ENCODE peak calls at places on chromosomes 7 and 10, in ten cellular contexts. One of them, this sample, is unnamed.

GRCh38 chr10:28432210-28432676 is 100.7 kb upstream of the WAC start:
- DNase-seq in effector memory CD8-positive, alpha-beta T cell: peak
- DNase-seq in left cardiac atrium: peak
- DNase-seq in NCI-H1092 treated with DMSO at 0.1 percent for 48 hours: peak
- DNase-seq in pancreas: peak
- DNase-seq in T-helper 9 cell: no peak
- DNase-seq in Karpas-422: peak
- DNase-seq in dermis blood vessel endothelial cell: peak
- DNase-seq in choroid plexus epithelial cell: peak
- DNase-seq in heart left ventricle: peak
- DNase-seq in this sample: peak

GRCh38 chr7:51080622-51081269 is 235.9 kb downstream of the COBL start:
- DNase-seq in effector memory CD8-positive, alpha-beta T cell: no peak
- DNase-seq in left cardiac atrium: no peak
- DNase-seq in NCI-H1092 treated with DMSO at 0.1 percent for 48 hours: no peak
- DNase-seq in pancreas: no peak
- DNase-seq in T-helper 9 cell: no peak
- DNase-seq in Karpas-422: no peak
- DNase-seq in dermis blood vessel endothelial cell: no peak
- DNase-seq in choroid plexus epithelial cell: no peak
- DNase-seq in heart left ventricle: no peak
- DNase-seq in this sample: peak

GRCh38 chr7:81232084-81232799 is 313.4 kb upstream of the SEMA3C start:
- DNase-seq in effector memory CD8-positive, alpha-beta T cell: no peak
- DNase-seq in left cardiac atrium: no peak
- DNase-seq in NCI-H1092 treated with DMSO at 0.1 percent for 48 hours: peak
- DNase-seq in pancreas: peak
- DNase-seq in T-helper 9 cell: no peak
- DNase-seq in Karpas-422: no peak
- DNase-seq in dermis blood vessel endothelial cell: no peak
- DNase-seq in choroid plexus epithelial cell: no peak
- DNase-seq in heart left ventricle: no peak
- DNase-seq in this sample: no peak

GRCh38 chr10:77640167-77640566 is 2.6 kb upstream of the KCNMA1 start:
- DNase-seq in effector memory CD8-positive, alpha-beta T cell: no peak
- DNase-seq in left cardiac atrium: no peak
- DNase-seq in NCI-H1092 treated with DMSO at 0.1 percent for 48 hours: no peak
- DNase-seq in pancreas: no peak
- DNase-seq in T-helper 9 cell: no peak
- DNase-seq in Karpas-422: no peak
- DNase-seq in dermis blood vessel endothelial cell: no peak
- DNase-seq in choroid plexus epithelial cell: no peak
- DNase-seq in heart left ventricle: no peak
- DNase-seq in this sample: no peak

GRCh38 chr10:36488579-36488978 is 636.8 kb upstream of the ANKRD30A start:
- DNase-seq in effector memory CD8-positive, alpha-beta T cell: no peak
- DNase-seq in left cardiac atrium: no peak
- DNase-seq in NCI-H1092 treated with DMSO at 0.1 percent for 48 hours: no peak
- DNase-seq in pancreas: no peak
- DNase-seq in T-helper 9 cell: no peak
- DNase-seq in Karpas-422: peak
- DNase-seq in dermis blood vessel endothelial cell: no peak
- DNase-seq in choroid plexus epithelial cell: no peak
- DNase-seq in heart left ventricle: no peak
- DNase-seq in this sample: no peak

GRCh38 chr7:6256709-6257535 is 15.5 kb downstream of the CYTH3 start:
- DNase-seq in effector memory CD8-positive, alpha-beta T cell: no peak
- DNase-seq in left cardiac atrium: peak
- DNase-seq in NCI-H1092 treated with DMSO at 0.1 percent for 48 hours: no peak
- DNase-seq in pancreas: no peak
- DNase-seq in T-helper 9 cell: no peak
- DNase-seq in Karpas-422: no peak
- DNase-seq in dermis blood vessel endothelial cell: peak
- DNase-seq in choroid plexus epithelial cell: peak
- DNase-seq in heart left ventricle: peak
- DNase-seq in this sample: peak

GRCh38 chr10:123502983-123503382 is 163.2 kb upstream of the GPR26 start:
- DNase-seq in effector memory CD8-positive, alpha-beta T cell: no peak
- DNase-seq in left cardiac atrium: no peak
- DNase-seq in NCI-H1092 treated with DMSO at 0.1 percent for 48 hours: peak
- DNase-seq in pancreas: no peak
- DNase-seq in T-helper 9 cell: no peak
- DNase-seq in Karpas-422: no peak
- DNase-seq in dermis blood vessel endothelial cell: no peak
- DNase-seq in choroid plexus epithelial cell: no peak
- DNase-seq in heart left ventricle: no peak
- DNase-seq in this sample: peak

GRCh38 chr7:84384417-84384816 is 189.8 kb upstream of the SEMA3A start:
- DNase-seq in effector memory CD8-positive, alpha-beta T cell: no peak
- DNase-seq in left cardiac atrium: no peak
- DNase-seq in NCI-H1092 treated with DMSO at 0.1 percent for 48 hours: no peak
- DNase-seq in pancreas: no peak
- DNase-seq in T-helper 9 cell: no peak
- DNase-seq in Karpas-422: no peak
- DNase-seq in dermis blood vessel endothelial cell: no peak
- DNase-seq in choroid plexus epithelial cell: peak
- DNase-seq in heart left ventricle: no peak
- DNase-seq in this sample: no peak

GRCh38 chr10:72746606-72747357 is 54.8 kb downstream of the MCU start:
- DNase-seq in effector memory CD8-positive, alpha-beta T cell: no peak
- DNase-seq in left cardiac atrium: no peak
- DNase-seq in NCI-H1092 treated with DMSO at 0.1 percent for 48 hours: no peak
- DNase-seq in pancreas: no peak
- DNase-seq in T-helper 9 cell: no peak
- DNase-seq in Karpas-422: no peak
- DNase-seq in dermis blood vessel endothelial cell: no peak
- DNase-seq in choroid plexus epithelial cell: no peak
- DNase-seq in heart left ventricle: no peak
- DNase-seq in this sample: no peak

GRCh38 chr7:104963991-104964385 is 50.0 kb upstream of the KMT2E start:
- DNase-seq in effector memory CD8-positive, alpha-beta T cell: no peak
- DNase-seq in left cardiac atrium: no peak
- DNase-seq in NCI-H1092 treated with DMSO at 0.1 percent for 48 hours: no peak
- DNase-seq in pancreas: no peak
- DNase-seq in T-helper 9 cell: no peak
- DNase-seq in Karpas-422: no peak
- DNase-seq in dermis blood vessel endothelial cell: peak
- DNase-seq in choroid plexus epithelial cell: peak
- DNase-seq in heart left ventricle: no peak
- DNase-seq in this sample: no peak

GRCh38 chr10:63702107-63702506 is 180.9 kb downstream of the REEP3 start:
- DNase-seq in effector memory CD8-positive, alpha-beta T cell: no peak
- DNase-seq in left cardiac atrium: no peak
- DNase-seq in NCI-H1092 treated with DMSO at 0.1 percent for 48 hours: peak
- DNase-seq in pancreas: no peak
- DNase-seq in T-helper 9 cell: no peak
- DNase-seq in Karpas-422: no peak
- DNase-seq in dermis blood vessel endothelial cell: no peak
- DNase-seq in choroid plexus epithelial cell: no peak
- DNase-seq in heart left ventricle: no peak
- DNase-seq in this sample: no peak

GRCh38 chr10:12707461-12708185 is 293.9 kb downstream of the CCDC3 start:
- DNase-seq in effector memory CD8-positive, alpha-beta T cell: no peak
- DNase-seq in left cardiac atrium: no peak
- DNase-seq in NCI-H1092 treated with DMSO at 0.1 percent for 48 hours: peak
- DNase-seq in pancreas: no peak
- DNase-seq in T-helper 9 cell: no peak
- DNase-seq in Karpas-422: peak
- DNase-seq in dermis blood vessel endothelial cell: peak
- DNase-seq in choroid plexus epithelial cell: peak
- DNase-seq in heart left ventricle: peak
- DNase-seq in this sample: peak

GRCh38 chr7:5643280-5643679 is 138.2 kb downstream of the RNF216 start:
- DNase-seq in effector memory CD8-positive, alpha-beta T cell: peak
- DNase-seq in left cardiac atrium: peak
- DNase-seq in NCI-H1092 treated with DMSO at 0.1 percent for 48 hours: no peak
- DNase-seq in pancreas: no peak
- DNase-seq in T-helper 9 cell: peak
- DNase-seq in Karpas-422: no peak
- DNase-seq in dermis blood vessel endothelial cell: peak
- DNase-seq in choroid plexus epithelial cell: peak
- DNase-seq in heart left ventricle: peak
- DNase-seq in this sample: peak

GRCh38 chr7:75953918-75954317 is 39.0 kb downstream of the POR start:
- DNase-seq in effector memory CD8-positive, alpha-beta T cell: no peak
- DNase-seq in left cardiac atrium: no peak
- DNase-seq in NCI-H1092 treated with DMSO at 0.1 percent for 48 hours: no peak
- DNase-seq in pancreas: no peak
- DNase-seq in T-helper 9 cell: no peak
- DNase-seq in Karpas-422: no peak
- DNase-seq in dermis blood vessel endothelial cell: no peak
- DNase-seq in choroid plexus epithelial cell: no peak
- DNase-seq in heart left ventricle: no peak
- DNase-seq in this sample: peak

GRCh38 chr10:125284875-125285597 is 124.7 kb upstream of the CTBP2 start:
- DNase-seq in effector memory CD8-positive, alpha-beta T cell: no peak
- DNase-seq in left cardiac atrium: no peak
- DNase-seq in NCI-H1092 treated with DMSO at 0.1 percent for 48 hours: no peak
- DNase-seq in pancreas: no peak
- DNase-seq in T-helper 9 cell: no peak
- DNase-seq in Karpas-422: peak
- DNase-seq in dermis blood vessel endothelial cell: peak
- DNase-seq in choroid plexus epithelial cell: no peak
- DNase-seq in heart left ventricle: no peak
- DNase-seq in this sample: no peak

GRCh38 chr7:22420973-22421635 is 64.2 kb upstream of the RAPGEF5 start:
- DNase-seq in effector memory CD8-positive, alpha-beta T cell: no peak
- DNase-seq in left cardiac atrium: no peak
- DNase-seq in NCI-H1092 treated with DMSO at 0.1 percent for 48 hours: peak
- DNase-seq in pancreas: no peak
- DNase-seq in T-helper 9 cell: no peak
- DNase-seq in Karpas-422: no peak
- DNase-seq in dermis blood vessel endothelial cell: peak
- DNase-seq in choroid plexus epithelial cell: peak
- DNase-seq in heart left ventricle: no peak
- DNase-seq in this sample: no peak

GRCh38 chr7:103010220-103010607 is 64.4 kb downstream of the FBXL13 start:
- DNase-seq in effector memory CD8-positive, alpha-beta T cell: no peak
- DNase-seq in left cardiac atrium: no peak
- DNase-seq in NCI-H1092 treated with DMSO at 0.1 percent for 48 hours: no peak
- DNase-seq in pancreas: no peak
- DNase-seq in T-helper 9 cell: no peak
- DNase-seq in Karpas-422: no peak
- DNase-seq in dermis blood vessel endothelial cell: no peak
- DNase-seq in choroid plexus epithelial cell: no peak
- DNase-seq in heart left ventricle: no peak
- DNase-seq in this sample: no peak

GRCh38 chr10:18071591-18071990 is 68.6 kb upstream of the CACNB2 start:
- DNase-seq in effector memory CD8-positive, alpha-beta T cell: no peak
- DNase-seq in left cardiac atrium: no peak
- DNase-seq in NCI-H1092 treated with DMSO at 0.1 percent for 48 hours: no peak
- DNase-seq in pancreas: no peak
- DNase-seq in T-helper 9 cell: no peak
- DNase-seq in Karpas-422: no peak
- DNase-seq in dermis blood vessel endothelial cell: no peak
- DNase-seq in choroid plexus epithelial cell: peak
- DNase-seq in heart left ventricle: no peak
- DNase-seq in this sample: no peak

GRCh38 chr7:41872951-41873350 is 170.1 kb upstream of the INHBA start:
- DNase-seq in effector memory CD8-positive, alpha-beta T cell: no peak
- DNase-seq in left cardiac atrium: no peak
- DNase-seq in NCI-H1092 treated with DMSO at 0.1 percent for 48 hours: no peak
- DNase-seq in pancreas: no peak
- DNase-seq in T-helper 9 cell: no peak
- DNase-seq in Karpas-422: no peak
- DNase-seq in dermis blood vessel endothelial cell: no peak
- DNase-seq in choroid plexus epithelial cell: peak
- DNase-seq in heart left ventricle: no peak
- DNase-seq in this sample: no peak

GRCh38 chr10:17528296-17528862 is 74.0 kb upstream of the ST8SIA6 start:
- DNase-seq in effector memory CD8-positive, alpha-beta T cell: no peak
- DNase-seq in left cardiac atrium: no peak
- DNase-seq in NCI-H1092 treated with DMSO at 0.1 percent for 48 hours: no peak
- DNase-seq in pancreas: no peak
- DNase-seq in T-helper 9 cell: no peak
- DNase-seq in Karpas-422: no peak
- DNase-seq in dermis blood vessel endothelial cell: no peak
- DNase-seq in choroid plexus epithelial cell: peak
- DNase-seq in heart left ventricle: no peak
- DNase-seq in this sample: no peak

GRCh38 chr7:113873554-113874151 is 45.2 kb downstream of the PPP1R3A start:
- DNase-seq in effector memory CD8-positive, alpha-beta T cell: no peak
- DNase-seq in left cardiac atrium: no peak
- DNase-seq in NCI-H1092 treated with DMSO at 0.1 percent for 48 hours: no peak
- DNase-seq in pancreas: no peak
- DNase-seq in T-helper 9 cell: no peak
- DNase-seq in Karpas-422: no peak
- DNase-seq in dermis blood vessel endothelial cell: no peak
- DNase-seq in choroid plexus epithelial cell: peak
- DNase-seq in heart left ventricle: no peak
- DNase-seq in this sample: no peak